ENCODE peak calls at places on chromosome 3, in six cellular contexts. M, Y, E, J, T and N are unnamed samples.

GRCh38 chr3:146326875-146327543 is 76.1 kb upstream of the PLSCR4 start:
- DNase-seq in M (peak; percentile 68), Y (peak; percentile 57), E (peak; percentile 4), J (no peak), T (no peak), N (peak; percentile 60)

GRCh38 chr3:126872701-126873100 is 110.2 kb upstream of the PLXNA1 start:
- DNase-seq in M (no peak), Y (no peak), E (no peak), J (no peak), T (no peak), N (no peak)

GRCh38 chr3:127228866-127229265 is 35.9 kb downstream of the PRR23E start:
- DNase-seq in M (no peak), Y (no peak), E (no peak), J (no peak), T (no peak), N (no peak)

GRCh38 chr3:64398431-64398830 is 173.2 kb upstream of the PRICKLE2 start:
- DNase-seq in M (peak; percentile 66), Y (no peak), E (no peak), J (no peak), T (no peak), N (no peak)

GRCh38 chr3:154323921-154324738 is at the start of gene DHX36:
- DNase-seq in M (peak; percentile 84), Y (peak; percentile 87), E (peak; percentile 92), J (peak; percentile 89), T (peak; percentile 85), N (peak; percentile 86)

GRCh38 chr3:116440196-116440595 is 5.1 kb downstream of the LSAMP start:
- DNase-seq in M (no peak), Y (no peak), E (no peak), J (no peak), T (no peak), N (no peak)

GRCh38 chr3:100170492-100170891 is 56.2 kb upstream of the FILIP1L start:
- DNase-seq in M (no peak), Y (no peak), E (no peak), J (no peak), T (no peak), N (no peak)

GRCh38 chr3:196619213-196619612 is 20.3 kb upstream of the NRROS start:
- DNase-seq in M (no peak), Y (no peak), E (peak; percentile 52), J (no peak), T (no peak), N (no peak)

GRCh38 chr3:46892285-46893145 is 15.0 kb downstream of the PTH1R start:
- DNase-seq in M (peak; percentile 70), Y (no peak), E (peak; percentile 68), J (no peak), T (no peak), N (no peak)

GRCh38 chr3:46845860-46846623 is 17.2 kb downstream of the MYL3 start:
- DNase-seq in M (peak; percentile 37), Y (peak; percentile 35), E (no peak), J (peak; percentile 77), T (peak; percentile 32), N (no peak)

GRCh38 chr3:105806361-105806760 is 62.5 kb downstream of the CBLB start:
- DNase-seq in M (peak; percentile 68), Y (no peak), E (no peak), J (peak; percentile 9), T (no peak), N (peak; percentile 42)

GRCh38 chr3:125163739-125164601 is 48.6 kb downstream of the SLC12A8 start:
- DNase-seq in M (no peak), Y (peak; percentile 11), E (no peak), J (no peak), T (no peak), N (peak; percentile 68)

GRCh38 chr3:64345351-64345750 is 120.1 kb upstream of the PRICKLE2 start:
- DNase-seq in M (peak; percentile 81), Y (no peak), E (no peak), J (no peak), T (no peak), N (no peak)

GRCh38 chr3:188635258-188636038 is 481.5 kb downstream of the LPP start:
- DNase-seq in M (no peak), Y (no peak), E (no peak), J (no peak), T (no peak), N (peak; percentile 30)

GRCh38 chr3:170563712-170564423 is 22.0 kb downstream of the SLC7A14 start:
- DNase-seq in M (peak; percentile 77), Y (no peak), E (peak; percentile 18), J (no peak), T (no peak), N (peak; percentile 46)

GRCh38 chr3:136659253-136659652 is 92.9 kb downstream of the STAG1 start:
- DNase-seq in M (peak; percentile 57), Y (peak; percentile 19), E (peak; percentile 52), J (peak; percentile 2), T (no peak), N (no peak)

GRCh38 chr3:41026394-41027177 is 172.7 kb upstream of the CTNNB1 start:
- DNase-seq in M (no peak), Y (peak; percentile 14), E (no peak), J (no peak), T (no peak), N (peak; percentile 33)

GRCh38 chr3:143507735-143508580 is 340.3 kb downstream of the SLC9A9 start:
- DNase-seq in M (peak; percentile 38), Y (no peak), E (no peak), J (no peak), T (no peak), N (no peak)

GRCh38 chr3:63851287-63851686 is 12.3 kb downstream of the THOC7 start:
- DNase-seq in M (no peak), Y (no peak), E (no peak), J (no peak), T (no peak), N (no peak)

GRCh38 chr3:113214917-113215595 is 3.7 kb downstream of the BOC start:
- DNase-seq in M (peak; percentile 60), Y (no peak), E (no peak), J (no peak), T (no peak), N (no peak)

GRCh38 chr3:15861163-15861562 is 63.4 kb upstream of the ANKRD28 start:
- DNase-seq in M (no peak), Y (no peak), E (no peak), J (no peak), T (no peak), N (no peak)

GRCh38 chr3:71398157-71398836 is 185.2 kb downstream of the FOXP1 start:
- DNase-seq in M (no peak), Y (no peak), E (peak; percentile 20), J (peak; percentile 53), T (no peak), N (no peak)

GRCh38 chr3:42539871-42540714 is 37.6 kb downstream of the VIPR1 start:
- DNase-seq in M (no peak), Y (peak; percentile 34), E (peak; percentile 1), J (peak; percentile 31), T (peak; percentile 31), N (peak; percentile 52)

GRCh38 chr3:108067768-108068167 is 23.1 kb downstream of the CD47 start:
- DNase-seq in M (no peak), Y (no peak), E (no peak), J (no peak), T (no peak), N (no peak)

GRCh38 chr3:169575381-169575780 is 88.1 kb downstream of the MECOM start:
- DNase-seq in M (peak; percentile 6), Y (no peak), E (no peak), J (no peak), T (no peak), N (no peak)

GRCh38 chr3:52798376-52798977 is 3.9 kb downstream of the ITIH3 start:
- DNase-seq in M (no peak), Y (no peak), E (no peak), J (no peak), T (no peak), N (no peak)

GRCh38 chr3:944786-945185 is 148.0 kb upstream of the CNTN6 start:
- DNase-seq in M (no peak), Y (no peak), E (no peak), J (no peak), T (no peak), N (no peak)

GRCh38 chr3:177590826-177591225 is 393.5 kb upstream of the TBL1XR1 start:
- DNase-seq in M (no peak), Y (no peak), E (no peak), J (no peak), T (no peak), N (no peak)

GRCh38 chr3:150897592-150897991 is 7.6 kb downstream of the MINDY4B start:
- DNase-seq in M (no peak), Y (no peak), E (no peak), J (no peak), T (no peak), N (no peak)

GRCh38 chr3:169508426-169508825 is 155.1 kb downstream of the MECOM start:
- DNase-seq in M (no peak), Y (no peak), E (no peak), J (no peak), T (no peak), N (no peak)

GRCh38 chr3:107263269-107264021 is 113.8 kb upstream of the CCDC54 start:
- DNase-seq in M (no peak), Y (no peak), E (no peak), J (no peak), T (no peak), N (no peak)

GRCh38 chr3:133452603-133453313 is 52.9 kb downstream of the BFSP2 start:
- DNase-seq in M (peak; percentile 49), Y (no peak), E (no peak), J (no peak), T (no peak), N (peak; percentile 71)